ENCODE peak calls at places on chromosomes 7 and 10, in nine cellular contexts. A, E, V, U, B, N, D, F and K are unnamed samples.

GRCh38 chr10:79355420-79356010 is 8.2 kb downstream of the PPIF start:
- DNase-seq in B (no peak), N (peak; percentile 2), E (no peak), A (no peak), V (no peak), U (no peak), D (no peak), F (no peak), K (no peak)

GRCh38 chr7:64874562-64875250 is 28.4 kb upstream of the ZNF273 start:
- DNase-seq in U (no peak), N (no peak), A (no peak), F (no peak), D (no peak), E (peak; percentile 7), B (no peak), V (no peak), K (no peak)

GRCh38 chr10:49163741-49164140 is 24.4 kb downstream of the TMEM273 start:
- DNase-seq in N (no peak), U (no peak), A (peak; percentile 20), D (peak; percentile 93), E (no peak), F (no peak), V (no peak), B (no peak), K (peak; percentile 86)

GRCh38 chr7:157668221-157668883 is 331.5 kb downstream of the DNAJB6 start:
- DNase-seq in B (no peak), V (no peak), U (no peak), E (no peak), A (no peak), N (no peak), F (no peak), D (no peak), K (no peak)

GRCh38 chr10:48705407-48705938 is 20.8 kb downstream of the WDFY4 start:
- DNase-seq in E (no peak), N (no peak), F (no peak), A (no peak), D (no peak), U (no peak), B (no peak), V (no peak), K (no peak)

GRCh38 chr10:87657370-87657769 is 2.3 kb upstream of the PAPSS2 start:
- DNase-seq in D (peak; percentile 40), A (peak; percentile 38), F (no peak), N (no peak), U (no peak), E (no peak), B (no peak), V (no peak), K (no peak)

GRCh38 chr7:142878315-142878714 is 7.2 kb downstream of the TRPV6 start:
- DNase-seq in B (no peak), N (no peak), F (no peak), D (no peak), U (no peak), E (no peak), A (no peak), V (no peak), K (no peak)

GRCh38 chr7:5421626-5422323 is 1.9 kb downstream of the TNRC18 start:
- DNase-seq in E (peak; percentile 3), F (no peak), V (no peak), B (peak; percentile 64), D (peak; percentile 85), U (peak; percentile 24), N (no peak), A (peak; percentile 82), K (peak; percentile 66)

GRCh38 chr7:87341441-87341840 is 4.0 kb upstream of the CROT start:
- DNase-seq in A (no peak), V (no peak), U (no peak), F (no peak), E (no peak), N (no peak), D (no peak), B (no peak), K (no peak)

GRCh38 chr7:1854521-1855395 is 184.7 kb downstream of the ELFN1 start:
- DNase-seq in A (no peak), E (no peak), B (peak; percentile 5), V (no peak), U (no peak), N (no peak), F (no peak), D (no peak), K (no peak)

GRCh38 chr10:18737841-18738240 is 78.6 kb downstream of the ARL5B start:
- DNase-seq in B (no peak), A (peak; percentile 21), D (peak; percentile 97), U (no peak), F (no peak), V (no peak), E (no peak), N (no peak), K (peak; percentile 81)

GRCh38 chr7:100215895-100216294 is 3.9 kb upstream of the PVRIG start:
- DNase-seq in V (no peak), E (no peak), U (no peak), D (peak; percentile 47), N (no peak), B (no peak), F (no peak), A (no peak), K (no peak)

GRCh38 chr10:80136134-80136571 is 3.6 kb downstream of the PLAC9 start:
- DNase-seq in F (no peak), A (peak; percentile 83), E (no peak), U (no peak), B (no peak), V (no peak), N (no peak), D (peak; percentile 97), K (peak; percentile 85)

GRCh38 chr10:69389827-69390490 is 26.8 kb downstream of the TACR2 start:
- DNase-seq in U (peak; percentile 62), E (peak; percentile 88), F (no peak), V (no peak), A (peak; percentile 64), B (no peak), D (peak; percentile 45), N (no peak), K (peak; percentile 48)

GRCh38 chr7:106964455-106964854 is 80.0 kb upstream of the PRKAR2B start:
- DNase-seq in F (no peak), U (no peak), E (no peak), B (no peak), D (no peak), A (no peak), V (no peak), N (no peak), K (no peak)

GRCh38 chr7:110372685-110373084 is 718.2 kb upstream of the LRRN3 start:
- DNase-seq in N (no peak), B (no peak), V (no peak), U (no peak), D (no peak), A (no peak), F (no peak), E (no peak), K (no peak)

GRCh38 chr7:50450691-50451051 is 521 bp upstream of the FIGNL1 start:
- DNase-seq in F (no peak), U (peak; percentile 10), N (peak; percentile 19), V (no peak), D (peak; percentile 17), E (no peak), A (peak; percentile 14), B (peak; percentile 16), K (peak; percentile 34)

GRCh38 chr10:96588060-96588554 is 1.3 kb upstream of the TM9SF3 start:
- DNase-seq in B (peak; percentile 35), A (no peak), D (no peak), N (no peak), F (no peak), E (no peak), U (no peak), V (no peak), K (no peak)

GRCh38 chr10:97320480-97321031 is 1.5 kb downstream of the FRAT1 start:
- DNase-seq in N (peak; percentile 25), D (no peak), E (no peak), B (peak; percentile 32), A (no peak), V (no peak), F (no peak), U (no peak), K (no peak)

GRCh38 chr7:8176370-8177081 is 85.4 kb downstream of the ICA1 start:
- DNase-seq in F (no peak), A (peak; percentile 22), B (peak; percentile 39), N (peak; percentile 59), U (no peak), V (peak; percentile 76), D (no peak), E (no peak), K (no peak)

GRCh38 chr7:148020679-148021078 is 569.9 kb upstream of the C7orf33 start:
- DNase-seq in A (no peak), D (no peak), N (no peak), V (no peak), U (no peak), F (no peak), E (peak; percentile 39), B (no peak), K (no peak)

GRCh38 chr7:114703677-114704076 is 218.2 kb upstream of the MDFIC start:
- DNase-seq in V (no peak), D (peak; percentile 8), E (no peak), F (no peak), A (peak; percentile 22), U (no peak), B (no peak), N (no peak), K (no peak)